ENCODE peak calls at places on chromosomes 3 and 15, in nine cellular contexts. One of them, this sample, is unnamed. For H3K9me3, the result is how much of the 10 kb centered on the place peaks cover.

GRCh38 chr3:23991236-23992050 is 46.4 kb downstream of the NR1D2 start:
- DNase-seq in osteoblast: no peak
- DNase-seq in gastrocnemius medialis: no peak
- DNase-seq in pancreas: no peak
- DNase-seq in cardiac muscle cell: no peak
- DNase-seq in colonic mucosa: no peak
- DNase-seq in CD4-positive, alpha-beta memory T cell: no peak
- DNase-seq in IMR-90: peak
- DNase-seq in left ventricle myocardium inferior: no peak
- DNase-seq in this sample: no peak

GRCh38 chr3:162141232-162141631 is 644.6 kb downstream of the OTOL1 start:
- DNase-seq in pancreas: no peak
- DNase-seq in cardiac muscle cell: no peak
- DNase-seq in IMR-90: peak
- DNase-seq in CD4-positive, alpha-beta memory T cell: no peak
- DNase-seq in colonic mucosa: no peak
- DNase-seq in left ventricle myocardium inferior: no peak
- DNase-seq in osteoblast: no peak
- DNase-seq in gastrocnemius medialis: no peak
- DNase-seq in this sample: no peak

GRCh38 chr15:57922780-57923179 is 142.7 kb downstream of the ALDH1A2 start:
- DNase-seq in colonic mucosa: peak
- DNase-seq in pancreas: peak
- DNase-seq in osteoblast: no peak
- DNase-seq in cardiac muscle cell: peak
- DNase-seq in IMR-90: no peak
- DNase-seq in gastrocnemius medialis: peak
- DNase-seq in CD4-positive, alpha-beta memory T cell: no peak
- DNase-seq in left ventricle myocardium inferior: peak
- DNase-seq in this sample: no peak

GRCh38 chr3:27544372-27544865 is 60.2 kb upstream of the SLC4A7 start:
- DNase-seq in left ventricle myocardium inferior: no peak
- DNase-seq in IMR-90: peak
- DNase-seq in gastrocnemius medialis: no peak
- DNase-seq in cardiac muscle cell: no peak
- DNase-seq in CD4-positive, alpha-beta memory T cell: no peak
- DNase-seq in pancreas: no peak
- DNase-seq in colonic mucosa: no peak
- DNase-seq in osteoblast: no peak
- DNase-seq in this sample: no peak

GRCh38 chr3:25489858-25490591 is 62.0 kb downstream of the RARB start:
- DNase-seq in IMR-90: no peak
- DNase-seq in left ventricle myocardium inferior: no peak
- DNase-seq in pancreas: no peak
- DNase-seq in osteoblast: no peak
- DNase-seq in CD4-positive, alpha-beta memory T cell: no peak
- DNase-seq in gastrocnemius medialis: no peak
- DNase-seq in cardiac muscle cell: no peak
- DNase-seq in colonic mucosa: no peak
- DNase-seq in this sample: no peak

GRCh38 chr15:60788514-60789091 is 309.7 kb upstream of the ICE2 start:
- DNase-seq in cardiac muscle cell: no peak
- DNase-seq in CD4-positive, alpha-beta memory T cell: peak
- DNase-seq in IMR-90: no peak
- DNase-seq in gastrocnemius medialis: no peak
- DNase-seq in osteoblast: no peak
- DNase-seq in pancreas: no peak
- DNase-seq in left ventricle myocardium inferior: no peak
- DNase-seq in colonic mucosa: no peak
- DNase-seq in this sample: peak

GRCh38 chr3:170096342-170096741 is 58.5 kb downstream of the GPR160 start:
- DNase-seq in pancreas: no peak
- DNase-seq in osteoblast: no peak
- DNase-seq in left ventricle myocardium inferior: no peak
- DNase-seq in CD4-positive, alpha-beta memory T cell: no peak
- DNase-seq in colonic mucosa: no peak
- DNase-seq in gastrocnemius medialis: no peak
- DNase-seq in IMR-90: no peak
- DNase-seq in cardiac muscle cell: no peak
- DNase-seq in this sample: no peak

GRCh38 chr3:71881041-71881440 is 96.1 kb upstream of the PROK2 start:
- DNase-seq in gastrocnemius medialis: no peak
- DNase-seq in pancreas: peak
- DNase-seq in cardiac muscle cell: no peak
- DNase-seq in left ventricle myocardium inferior: no peak
- DNase-seq in osteoblast: no peak
- DNase-seq in CD4-positive, alpha-beta memory T cell: no peak
- DNase-seq in colonic mucosa: peak
- DNase-seq in IMR-90: no peak
- DNase-seq in this sample: no peak

GRCh38 chr15:80849308-80849707 is 70.1 kb downstream of the CEMIP start:
- DNase-seq in CD4-positive, alpha-beta memory T cell: no peak
- DNase-seq in osteoblast: peak
- DNase-seq in IMR-90: peak
- DNase-seq in gastrocnemius medialis: peak
- DNase-seq in pancreas: no peak
- DNase-seq in left ventricle myocardium inferior: no peak
- DNase-seq in colonic mucosa: no peak
- DNase-seq in cardiac muscle cell: no peak
- DNase-seq in this sample: no peak

GRCh38 chr3:150351398-150351797 is 56.7 kb upstream of the TSC22D2 start:
- DNase-seq in pancreas: no peak
- DNase-seq in cardiac muscle cell: no peak
- DNase-seq in colonic mucosa: no peak
- DNase-seq in gastrocnemius medialis: no peak
- DNase-seq in left ventricle myocardium inferior: no peak
- DNase-seq in osteoblast: no peak
- DNase-seq in IMR-90: no peak
- DNase-seq in CD4-positive, alpha-beta memory T cell: no peak
- DNase-seq in this sample: no peak

GRCh38 chr3:65716372-65716771 is 322.3 kb downstream of the MAGI1 start:
- DNase-seq in left ventricle myocardium inferior: no peak
- DNase-seq in CD4-positive, alpha-beta memory T cell: no peak
- DNase-seq in cardiac muscle cell: no peak
- DNase-seq in pancreas: no peak
- DNase-seq in colonic mucosa: no peak
- DNase-seq in gastrocnemius medialis: no peak
- DNase-seq in osteoblast: no peak
- DNase-seq in IMR-90: no peak
- DNase-seq in this sample: no peak

GRCh38 chr15:22895465-22896190 is 57.2 kb downstream of the NIPA2 start:
- DNase-seq in CD4-positive, alpha-beta memory T cell: no peak
- DNase-seq in osteoblast: peak
- DNase-seq in left ventricle myocardium inferior: no peak
- DNase-seq in pancreas: no peak
- DNase-seq in gastrocnemius medialis: no peak
- DNase-seq in cardiac muscle cell: no peak
- DNase-seq in IMR-90: peak
- DNase-seq in colonic mucosa: peak
- DNase-seq in this sample: no peak

GRCh38 chr3:122183893-122184590 is 574 bp downstream of the CASR start:
- DNase-seq in osteoblast: no peak
- DNase-seq in left ventricle myocardium inferior: no peak
- DNase-seq in cardiac muscle cell: peak
- DNase-seq in colonic mucosa: no peak
- DNase-seq in gastrocnemius medialis: no peak
- DNase-seq in pancreas: peak
- DNase-seq in CD4-positive, alpha-beta memory T cell: no peak
- DNase-seq in IMR-90: no peak
- DNase-seq in this sample: no peak

GRCh38 chr15:46854559-46854958 is 862.7 kb upstream of the SEMA6D start:
- DNase-seq in IMR-90: no peak
- DNase-seq in gastrocnemius medialis: no peak
- DNase-seq in colonic mucosa: no peak
- DNase-seq in left ventricle myocardium inferior: no peak
- DNase-seq in osteoblast: no peak
- DNase-seq in pancreas: no peak
- DNase-seq in CD4-positive, alpha-beta memory T cell: no peak
- DNase-seq in cardiac muscle cell: no peak
- DNase-seq in this sample: no peak

GRCh38 chr3:112794622-112795172 is 52.0 kb downstream of the CD200R1L start:
- DNase-seq in colonic mucosa: no peak
- DNase-seq in gastrocnemius medialis: no peak
- DNase-seq in pancreas: no peak
- DNase-seq in IMR-90: no peak
- DNase-seq in cardiac muscle cell: peak
- DNase-seq in osteoblast: no peak
- DNase-seq in CD4-positive, alpha-beta memory T cell: no peak
- DNase-seq in left ventricle myocardium inferior: no peak
- DNase-seq in this sample: no peak

GRCh38 chr15:77118787-77119410 is 48.0 kb upstream of the TSPAN3 start:
- DNase-seq in cardiac muscle cell: peak
- DNase-seq in osteoblast: no peak
- DNase-seq in gastrocnemius medialis: no peak
- DNase-seq in CD4-positive, alpha-beta memory T cell: no peak
- DNase-seq in pancreas: no peak
- DNase-seq in left ventricle myocardium inferior: no peak
- DNase-seq in colonic mucosa: peak
- DNase-seq in IMR-90: peak
- DNase-seq in this sample: no peak

GRCh38 chr15:74432968-74433591 is 678 bp downstream of the SEMA7A start:
- DNase-seq in cardiac muscle cell: no peak
- DNase-seq in colonic mucosa: no peak
- DNase-seq in pancreas: no peak
- DNase-seq in CD4-positive, alpha-beta memory T cell: no peak
- DNase-seq in osteoblast: peak
- DNase-seq in gastrocnemius medialis: no peak
- DNase-seq in left ventricle myocardium inferior: no peak
- DNase-seq in IMR-90: no peak
- DNase-seq in this sample: no peak

GRCh38 chr3:58628823-58629562 is 37.6 kb downstream of the FAM3D start:
- DNase-seq in pancreas: no peak
- DNase-seq in IMR-90: peak
- DNase-seq in cardiac muscle cell: no peak
- DNase-seq in CD4-positive, alpha-beta memory T cell: no peak
- DNase-seq in colonic mucosa: peak
- DNase-seq in left ventricle myocardium inferior: no peak
- DNase-seq in osteoblast: peak
- DNase-seq in gastrocnemius medialis: peak
- DNase-seq in this sample: no peak

GRCh38 chr3:31813197-31813596 is 167.9 kb downstream of the OSBPL10 start:
- DNase-seq in CD4-positive, alpha-beta memory T cell: no peak
- DNase-seq in gastrocnemius medialis: no peak
- DNase-seq in IMR-90: no peak
- DNase-seq in osteoblast: no peak
- DNase-seq in left ventricle myocardium inferior: no peak
- DNase-seq in pancreas: no peak
- DNase-seq in colonic mucosa: no peak
- DNase-seq in cardiac muscle cell: no peak
- DNase-seq in this sample: no peak
- H3K27ac ChIP-seq in CD4-positive, alpha-beta memory T cell: no peak
- H3K27ac ChIP-seq in gastrocnemius medialis: no peak
- H3K27ac ChIP-seq in IMR-90: no peak
- H3K27ac ChIP-seq in osteoblast: no peak
- H3K27ac ChIP-seq in left ventricle myocardium inferior: no peak
- H3K27ac ChIP-seq in pancreas: no peak
- H3K27ac ChIP-seq in colonic mucosa: no peak
- H3K27ac ChIP-seq in cardiac muscle cell: no peak
- H3K27ac ChIP-seq in this sample: no peak

GRCh38 chr15:25226360-25226759 is 212.5 kb downstream of the UBE3A start:
- DNase-seq in osteoblast: no peak
- DNase-seq in colonic mucosa: no peak
- DNase-seq in gastrocnemius medialis: no peak
- DNase-seq in CD4-positive, alpha-beta memory T cell: no peak
- DNase-seq in cardiac muscle cell: no peak
- DNase-seq in IMR-90: no peak
- DNase-seq in pancreas: no peak
- DNase-seq in left ventricle myocardium inferior: peak
- DNase-seq in this sample: no peak

GRCh38 chr15:25234831-25235230 is 204.0 kb downstream of the UBE3A start:
- DNase-seq in pancreas: no peak
- DNase-seq in gastrocnemius medialis: no peak
- DNase-seq in osteoblast: no peak
- DNase-seq in left ventricle myocardium inferior: no peak
- DNase-seq in CD4-positive, alpha-beta memory T cell: peak
- DNase-seq in cardiac muscle cell: no peak
- DNase-seq in IMR-90: no peak
- DNase-seq in colonic mucosa: no peak
- DNase-seq in this sample: no peak

GRCh38 chr15:25228261-25228660 is 210.6 kb downstream of the UBE3A start:
- DNase-seq in colonic mucosa: no peak
- DNase-seq in osteoblast: no peak
- DNase-seq in cardiac muscle cell: no peak
- DNase-seq in pancreas: no peak
- DNase-seq in CD4-positive, alpha-beta memory T cell: no peak
- DNase-seq in IMR-90: no peak
- DNase-seq in left ventricle myocardium inferior: no peak
- DNase-seq in gastrocnemius medialis: no peak
- DNase-seq in this sample: no peak

GRCh38 chr15:25233766-25234350 is 205.0 kb downstream of the UBE3A start:
- DNase-seq in left ventricle myocardium inferior: no peak
- DNase-seq in gastrocnemius medialis: no peak
- DNase-seq in colonic mucosa: no peak
- DNase-seq in IMR-90: no peak
- DNase-seq in cardiac muscle cell: no peak
- DNase-seq in CD4-positive, alpha-beta memory T cell: peak
- DNase-seq in osteoblast: no peak
- DNase-seq in pancreas: no peak
- DNase-seq in this sample: no peak

GRCh38 chr15:25230442-25230841 is 208.4 kb downstream of the UBE3A start:
- DNase-seq in cardiac muscle cell: no peak
- DNase-seq in IMR-90: no peak
- DNase-seq in pancreas: no peak
- DNase-seq in CD4-positive, alpha-beta memory T cell: no peak
- DNase-seq in gastrocnemius medialis: no peak
- DNase-seq in colonic mucosa: no peak
- DNase-seq in osteoblast: no peak
- DNase-seq in left ventricle myocardium inferior: no peak
- DNase-seq in this sample: no peak
- H3K9me3 ChIP-seq in cardiac muscle cell: under half
- H3K9me3 ChIP-seq in IMR-90: half or more
- H3K9me3 ChIP-seq in pancreas: under half
- H3K9me3 ChIP-seq in CD4-positive, alpha-beta memory T cell: under half
- H3K9me3 ChIP-seq in gastrocnemius medialis: under half
- H3K9me3 ChIP-seq in colonic mucosa: under half
- H3K9me3 ChIP-seq in osteoblast: under half
- H3K9me3 ChIP-seq in left ventricle myocardium inferior: under half
- H3K9me3 ChIP-seq in this sample: under half

GRCh38 chr3:39471652-39472051 is 4.2 kb downstream of the MOBP start:
- DNase-seq in osteoblast: no peak
- DNase-seq in IMR-90: no peak
- DNase-seq in cardiac muscle cell: no peak
- DNase-seq in left ventricle myocardium inferior: no peak
- DNase-seq in pancreas: no peak
- DNase-seq in gastrocnemius medialis: no peak
- DNase-seq in colonic mucosa: no peak
- DNase-seq in CD4-positive, alpha-beta memory T cell: no peak
- DNase-seq in this sample: no peak
- H3K27ac ChIP-seq in osteoblast: no peak
- H3K27ac ChIP-seq in IMR-90: no peak
- H3K27ac ChIP-seq in cardiac muscle cell: no peak
- H3K27ac ChIP-seq in left ventricle myocardium inferior: no peak
- H3K27ac ChIP-seq in pancreas: no peak
- H3K27ac ChIP-seq in gastrocnemius medialis: no peak
- H3K27ac ChIP-seq in colonic mucosa: no peak
- H3K27ac ChIP-seq in CD4-positive, alpha-beta memory T cell: no peak
- H3K27ac ChIP-seq in this sample: no peak

DNA sequence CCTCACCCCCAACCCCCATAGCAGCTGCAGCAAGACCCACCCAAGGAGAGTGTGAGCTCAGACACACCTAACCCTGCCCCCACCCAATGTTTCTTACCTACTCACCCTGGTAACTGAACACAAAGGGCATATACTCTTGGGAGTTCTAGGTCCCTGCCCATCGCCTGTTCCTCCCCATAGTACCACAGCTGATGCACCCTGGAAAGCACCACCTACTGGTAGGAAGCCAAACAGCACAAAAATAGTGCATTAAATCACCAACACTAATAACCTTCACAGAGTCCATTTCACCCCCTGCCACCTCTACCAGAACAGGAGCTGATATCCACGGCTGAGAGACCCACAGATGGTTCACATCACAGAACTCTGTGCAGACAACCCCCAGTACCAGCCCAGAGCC is 245.2 kb downstream of the EFHB start:
- DNase-seq in pancreas: no peak
- DNase-seq in colonic mucosa: no peak
- DNase-seq in gastrocnemius medialis: no peak
- DNase-seq in IMR-90: no peak
- DNase-seq in left ventricle myocardium inferior: no peak
- DNase-seq in osteoblast: no peak
- DNase-seq in CD4-positive, alpha-beta memory T cell: no peak
- DNase-seq in cardiac muscle cell: no peak
- DNase-seq in this sample: no peak
- H3K9me3 ChIP-seq in pancreas: under half
- H3K9me3 ChIP-seq in colonic mucosa: under half
- H3K9me3 ChIP-seq in gastrocnemius medialis: under half
- H3K9me3 ChIP-seq in IMR-90: under half
- H3K9me3 ChIP-seq in left ventricle myocardium inferior: under half
- H3K9me3 ChIP-seq in osteoblast: under half
- H3K9me3 ChIP-seq in CD4-positive, alpha-beta memory T cell: under half
- H3K9me3 ChIP-seq in cardiac muscle cell: under half
- H3K9me3 ChIP-seq in this sample: under half